ENCODE peak calls at places on chromosomes 16 and 17, in eight cellular contexts. D is transverse colon; Y is CD8-positive, alpha-beta T cell; L is neural progenitor cell; E is fibroblast of the aortic adventitia; S is prostate gland; P is CD4-positive, alpha-beta T cell; O is astrocyte of the spinal cord. V is an unnamed sample.

GRCh38 chr17:78665952-78666920 is 89.0 kb upstream of the DNAH17 start:
- DNase-seq in D (no peak), Y (peak; percentile 67), L (peak; percentile 24), E (no peak), S (no peak), P (peak; percentile 46), O (no peak), V (peak; percentile 29)

GRCh38 chr17:39593371-39593770 is 14.3 kb downstream of the NEUROD2 start:
- DNase-seq in D (no peak), Y (no peak), L (no peak), E (no peak), S (no peak), P (no peak), O (no peak), V (no peak)

GRCh38 chr16:27515874-27516353 is 33.8 kb downstream of the GTF3C1 start:
- DNase-seq in D (no peak), Y (no peak), L (peak; percentile 51), E (no peak), S (no peak), P (no peak), O (no peak), V (peak; percentile 35)

GRCh38 chr17:12789075-12789975 is at the start of gene ARHGAP44:
- DNase-seq in D (peak; percentile 73), Y (no peak), L (peak; percentile 90), E (peak; percentile 47), S (peak; percentile 58), P (no peak), O (peak; percentile 49), V (peak; percentile 72)

GRCh38 chr17:43028221-43028861 is 3.3 kb downstream of the RND2 start:
- DNase-seq in D (no peak), Y (no peak), L (no peak), E (no peak), S (no peak), P (no peak), O (no peak), V (no peak)

GRCh38 chr16:88369447-88370008 is 13.2 kb upstream of the ZNF469 start:
- DNase-seq in D (no peak), Y (no peak), L (no peak), E (no peak), S (no peak), P (no peak), O (no peak), V (no peak)

GRCh38 chr16:53952215-53953208 is 248.6 kb downstream of the FTO start:
- DNase-seq in D (no peak), Y (no peak), L (no peak), E (peak; percentile 51), S (no peak), P (no peak), O (peak; percentile 56), V (no peak)

GRCh38 chr17:49752508-49752907 is 11.4 kb downstream of the FAM117A start:
- DNase-seq in D (no peak), Y (no peak), L (no peak), E (no peak), S (no peak), P (no peak), O (no peak), V (no peak)

GRCh38 chr16:13936596-13937081 is 16.7 kb downstream of the ERCC4 start:
- DNase-seq in D (no peak), Y (no peak), L (no peak), E (peak; percentile 70), S (peak; percentile 54), P (no peak), O (peak; percentile 34), V (no peak)

GRCh38 chr17:59963738-59964454 is 644 bp downstream of the RNFT1 start:
- DNase-seq in D (peak; percentile 60), Y (peak; percentile 64), L (peak; percentile 60), E (peak; percentile 56), S (peak; percentile 29), P (peak; percentile 57), O (peak; percentile 70), V (peak; percentile 4)

GRCh38 chr16:4692460-4693295 is 684 bp upstream of the NUDT16L1 start:
- DNase-seq in D (no peak), Y (no peak), L (peak; percentile 53), E (peak; percentile 7), S (no peak), P (no peak), O (no peak), V (no peak)

GRCh38 chr16:70662991-70663523 is 16.7 kb downstream of the IL34 start:
- DNase-seq in D (no peak), Y (no peak), L (no peak), E (no peak), S (no peak), P (no peak), O (no peak), V (no peak)

GRCh38 chr16:26526633-26527032 is 540.1 kb upstream of the C16orf82 start:
- DNase-seq in D (no peak), Y (no peak), L (no peak), E (no peak), S (no peak), P (no peak), O (no peak), V (no peak)

GRCh38 chr16:680625-680945 is 375 bp downstream of the STUB1 start:
- DNase-seq in D (no peak), Y (no peak), L (no peak), E (no peak), S (no peak), P (no peak), O (no peak), V (no peak)

DNA sequence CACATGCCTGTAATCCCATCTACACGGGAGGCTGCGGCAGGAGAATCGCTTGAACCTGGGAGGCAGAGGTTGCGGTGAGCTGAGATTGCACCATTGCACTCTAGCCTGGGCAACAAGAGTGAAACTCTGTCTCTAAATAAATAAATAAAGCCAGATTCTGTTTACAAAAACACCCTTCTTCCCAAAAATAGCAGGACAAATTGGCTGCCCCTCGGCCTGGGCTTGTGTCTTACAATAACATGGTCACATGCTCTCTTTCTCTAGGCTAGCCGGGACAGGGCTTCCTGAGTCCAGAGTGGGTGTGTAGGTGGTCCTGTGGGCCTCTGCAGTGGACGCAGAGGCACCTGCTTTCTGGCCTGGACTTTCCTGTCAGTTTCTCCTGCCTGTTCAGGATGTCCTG is 3.2 kb upstream of the EDC4 start:
- DNase-seq in D (no peak), Y (no peak), L (no peak), E (no peak), S (no peak), P (no peak), O (no peak), V (no peak)
- TF ChIP-seq CTCF in D (no peak), Y (no peak), L (no peak), E (no peak), S (no peak), P (no peak), O (no peak), V (no peak)

GRCh38 chr16:19400709-19401108 is 17.0 kb upstream of the TMC5 start:
- DNase-seq in D (no peak), Y (no peak), L (no peak), E (no peak), S (no peak), P (no peak), O (no peak), V (no peak)
- TF ChIP-seq CTCF in D (no peak), Y (no peak), L (peak; percentile 37), E (no peak), S (no peak), P (no peak), O (no peak), V (no peak)

GRCh38 chr16:2091722-2092620 is 43.7 kb downstream of the PKD1 start:
- DNase-seq in D (peak; percentile 81), Y (no peak), L (peak; percentile 40), E (no peak), S (no peak), P (no peak), O (no peak), V (peak; percentile 21)

GRCh38 chr16:2090481-2090797 is 42.7 kb downstream of the TSC2 start:
- DNase-seq in D (peak; percentile 27), Y (no peak), L (no peak), E (no peak), S (no peak), P (no peak), O (no peak), V (no peak)

GRCh38 chr16:2092866-2093265 is 42.8 kb downstream of the PKD1 start:
- DNase-seq in D (no peak), Y (no peak), L (no peak), E (no peak), S (no peak), P (no peak), O (no peak), V (no peak)

GRCh38 chr16:2089676-2090480 is 42.1 kb downstream of the TSC2 start:
- DNase-seq in D (no peak), Y (no peak), L (no peak), E (no peak), S (no peak), P (no peak), O (no peak), V (no peak)

DNA sequence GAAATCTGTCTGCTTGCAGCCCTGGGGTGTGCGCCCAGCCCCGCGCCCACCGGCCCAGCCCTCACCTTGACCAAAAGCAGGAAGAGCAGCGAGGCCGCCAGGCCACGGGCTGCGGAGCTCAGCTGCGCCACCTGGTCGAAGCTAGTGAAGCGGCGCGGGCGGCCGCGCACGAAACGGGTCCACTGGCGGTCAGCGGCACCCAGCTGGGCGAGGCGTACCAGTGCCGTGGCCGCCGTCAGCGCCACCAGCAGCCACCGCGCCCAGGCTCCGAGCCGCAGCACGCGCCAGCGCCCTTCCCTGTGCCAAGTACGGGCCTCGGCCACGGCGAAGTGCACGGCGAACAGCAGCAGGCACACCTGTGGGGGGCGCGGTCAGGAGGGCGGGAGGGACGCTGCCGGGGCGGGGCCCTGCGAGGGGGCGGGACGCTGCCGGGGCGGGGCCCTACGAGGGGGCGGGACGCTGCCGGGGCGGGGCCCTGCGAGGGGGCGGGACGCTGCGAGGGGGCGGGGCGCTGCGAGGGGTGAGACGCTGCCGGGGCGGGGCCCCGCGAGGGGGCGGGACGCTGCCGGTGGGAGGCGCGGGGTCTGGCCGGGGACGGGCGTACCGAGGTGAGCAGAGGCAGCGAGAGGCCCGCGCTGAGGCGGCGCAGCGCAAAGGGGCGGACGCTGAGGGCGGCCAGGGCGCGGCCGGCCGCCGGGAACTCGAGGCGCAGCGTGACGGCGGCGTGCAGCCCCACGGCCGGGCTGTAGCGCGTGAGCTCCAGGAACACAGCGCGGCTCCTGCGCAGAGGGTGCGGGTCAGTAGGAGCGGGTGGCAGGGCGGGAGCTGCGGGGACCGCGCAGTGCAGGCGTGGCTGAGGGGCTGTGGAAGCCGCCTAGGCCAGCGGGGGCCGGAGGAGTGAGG is 43.3 kb downstream of the TSC2 start:
- DNase-seq in D (peak; percentile 93), Y (no peak), L (peak; percentile 96), E (no peak), S (peak; percentile 81), P (no peak), O (peak; percentile 46), V (peak; percentile 82)
- TF ChIP-seq CTCF in D (peak; percentile 29), Y (no peak), L (peak; percentile 52), E (no peak), S (no peak), P (no peak), O (no peak), V (no peak)

DNA sequence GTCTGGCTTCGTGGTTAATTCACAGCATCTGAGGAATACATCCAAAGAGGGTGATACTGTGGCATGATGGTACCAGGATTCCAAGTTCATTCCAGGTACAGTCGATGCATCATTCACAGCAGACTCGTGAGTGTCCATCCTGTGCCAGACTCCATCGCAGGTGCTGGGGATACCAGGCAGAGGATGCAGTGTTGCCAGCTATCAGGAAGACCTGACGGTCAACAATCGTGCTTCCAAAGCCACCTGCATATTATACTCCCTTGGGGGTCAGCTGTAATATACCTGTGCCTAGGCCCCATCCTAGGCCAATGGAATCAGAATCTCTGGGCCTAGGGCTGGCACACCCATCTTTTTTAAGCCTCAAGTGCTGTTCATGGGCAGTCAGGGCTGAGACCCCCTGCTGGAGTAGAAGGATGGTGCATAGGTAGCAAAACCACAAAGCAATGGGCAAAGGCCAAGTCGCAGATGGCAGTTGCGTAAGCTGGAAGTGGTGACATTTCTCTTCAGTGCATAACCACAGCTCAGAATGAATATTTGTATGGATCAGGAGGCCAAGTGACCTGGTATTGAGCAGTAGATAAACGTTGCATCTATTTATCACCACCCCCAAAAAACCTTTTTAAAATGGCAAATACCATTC is 42.9 kb upstream of the C16orf78 start:
- DNase-seq in D (no peak), Y (no peak), L (no peak), E (no peak), S (no peak), P (no peak), O (no peak), V (no peak)
- TF ChIP-seq CTCF in D (no peak), Y (no peak), L (no peak), E (no peak), S (no peak), P (no peak), O (no peak), V (no peak)